ENCODE peak calls at places on chromosomes 1 and 21, in nine cellular contexts. E is SK-N-SH, S is NB4, X is WTC11, V is A549, Q is HCT116, U is H1, L is HepG2, T is K562. D is an unnamed sample.

GRCh38 chr21:40373760-40374159 is 473.2 kb downstream of the DSCAM start:
- DNase-seq in X (no peak), V (no peak), E (no peak), S (no peak), L (no peak), Q (no peak), U (no peak), T (no peak), D (no peak)

GRCh38 chr21:32777269-32777668 is 5.7 kb upstream of the PAXBP1 start:
- DNase-seq in L (no peak), T (no peak), V (no peak), S (no peak), Q (no peak), X (no peak), U (no peak), E (no peak), D (no peak)

GRCh38 chr1:178055779-178056471 is 38.0 kb upstream of the RASAL2 start:
- DNase-seq in X (no peak), V (peak; percentile 81), U (no peak), T (no peak), Q (peak; percentile 37), L (peak; percentile 81), S (peak; percentile 78), E (no peak), D (no peak)

GRCh38 chr1:11822091-11822490 is 16.1 kb downstream of the CLCN6 start:
- DNase-seq in U (no peak), T (no peak), V (no peak), E (no peak), Q (no peak), X (no peak), L (no peak), S (no peak), D (no peak)

GRCh38 chr1:163291461-163291860 is 30.3 kb upstream of the NUF2 start:
- DNase-seq in U (no peak), L (no peak), T (no peak), S (peak; percentile 2), X (no peak), Q (no peak), V (no peak), E (no peak), D (no peak)

GRCh38 chr1:211126622-211127021 is 7.3 kb downstream of the KCNH1 start:
- DNase-seq in S (no peak), L (no peak), U (no peak), V (no peak), Q (no peak), X (no peak), T (no peak), E (no peak), D (no peak)

GRCh38 chr1:219585837-219586465 is 27.0 kb downstream of the ZC3H11B start:
- DNase-seq in Q (no peak), V (no peak), L (no peak), E (no peak), X (no peak), S (no peak), U (no peak), T (no peak), D (no peak)

GRCh38 chr1:235952950-235953615 is 86.4 kb upstream of the LYST start:
- DNase-seq in X (no peak), T (no peak), V (no peak), S (peak; percentile 77), Q (no peak), E (no peak), L (no peak), U (no peak), D (no peak)

GRCh38 chr21:26043891-26044290 is 126.7 kb downstream of the APP start:
- DNase-seq in U (no peak), V (no peak), T (no peak), X (no peak), S (no peak), L (no peak), Q (no peak), E (no peak), D (no peak)

GRCh38 chr1:58971629-58972140 is 187.8 kb upstream of the JUN start:
- DNase-seq in L (peak; percentile 66), X (no peak), V (peak; percentile 19), S (no peak), Q (no peak), E (no peak), U (no peak), T (no peak), D (no peak)

GRCh38 chr1:203306970-203307541 is 1.7 kb downstream of the BTG2 start:
- DNase-seq in S (no peak), X (peak; percentile 37), E (no peak), U (no peak), Q (no peak), V (no peak), L (no peak), T (no peak), D (peak; percentile 42)

GRCh38 chr1:164748253-164748899 is 189.4 kb downstream of the PBX1 start:
- DNase-seq in U (no peak), V (peak; percentile 98), X (no peak), T (no peak), Q (peak; percentile 78), S (no peak), L (peak; percentile 10), E (no peak), D (peak; percentile 78)

GRCh38 chr21:17139696-17140095 is 373.1 kb upstream of the CXADR start:
- DNase-seq in S (peak; percentile 36), T (no peak), L (no peak), X (no peak), E (no peak), Q (no peak), V (no peak), U (no peak), D (peak; percentile 23)
- TF ChIP-seq MAX in S (no peak), T (no peak), L (no peak), X (no peak), E (no peak), Q (no peak), V (no peak), U (no peak), D (no peak)

DNA sequence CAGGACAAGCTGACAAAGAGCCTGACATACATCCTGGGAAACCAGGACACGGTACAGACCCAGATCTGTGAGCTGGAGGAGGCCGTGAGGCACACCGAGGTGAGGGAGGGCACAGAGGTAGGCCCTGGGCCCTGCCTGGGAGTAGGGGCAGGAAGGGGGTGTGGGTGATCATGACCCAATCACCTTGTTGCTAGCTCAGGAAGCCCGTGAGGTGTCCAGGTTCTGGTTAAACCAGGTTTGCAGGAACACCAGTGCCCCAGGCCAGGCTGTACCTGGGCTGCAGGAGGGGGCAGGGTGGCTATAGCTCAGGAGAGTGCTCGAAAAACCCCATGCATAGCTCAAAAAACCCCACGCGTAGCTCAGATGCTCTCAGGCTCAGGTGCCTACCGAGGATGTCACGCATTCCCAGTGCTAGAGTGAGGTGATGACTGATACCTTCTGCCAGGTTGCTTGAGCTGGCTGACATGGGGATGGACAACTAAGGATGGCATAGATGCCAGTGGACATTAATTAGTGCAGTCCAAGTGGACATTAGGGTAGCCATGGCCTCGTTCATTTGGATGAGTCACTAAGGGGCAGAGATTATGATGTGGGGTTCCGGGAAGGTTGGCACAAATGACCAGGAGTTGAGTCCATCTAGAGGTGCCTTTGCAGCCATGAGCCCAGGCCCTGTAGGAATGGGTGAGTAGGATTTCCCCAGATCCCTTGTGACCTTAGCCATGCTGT is 3.7 kb downstream of the TRIM46 start:
- DNase-seq in V (no peak), T (no peak), E (peak; percentile 14), Q (no peak), X (no peak), U (no peak), S (peak; percentile 1), L (no peak), D (no peak)
- TF ChIP-seq MAX in V (no peak), T (no peak), E (no peak), Q (no peak), X (no peak), U (no peak), S (no peak), L (no peak), D (no peak)

DNA sequence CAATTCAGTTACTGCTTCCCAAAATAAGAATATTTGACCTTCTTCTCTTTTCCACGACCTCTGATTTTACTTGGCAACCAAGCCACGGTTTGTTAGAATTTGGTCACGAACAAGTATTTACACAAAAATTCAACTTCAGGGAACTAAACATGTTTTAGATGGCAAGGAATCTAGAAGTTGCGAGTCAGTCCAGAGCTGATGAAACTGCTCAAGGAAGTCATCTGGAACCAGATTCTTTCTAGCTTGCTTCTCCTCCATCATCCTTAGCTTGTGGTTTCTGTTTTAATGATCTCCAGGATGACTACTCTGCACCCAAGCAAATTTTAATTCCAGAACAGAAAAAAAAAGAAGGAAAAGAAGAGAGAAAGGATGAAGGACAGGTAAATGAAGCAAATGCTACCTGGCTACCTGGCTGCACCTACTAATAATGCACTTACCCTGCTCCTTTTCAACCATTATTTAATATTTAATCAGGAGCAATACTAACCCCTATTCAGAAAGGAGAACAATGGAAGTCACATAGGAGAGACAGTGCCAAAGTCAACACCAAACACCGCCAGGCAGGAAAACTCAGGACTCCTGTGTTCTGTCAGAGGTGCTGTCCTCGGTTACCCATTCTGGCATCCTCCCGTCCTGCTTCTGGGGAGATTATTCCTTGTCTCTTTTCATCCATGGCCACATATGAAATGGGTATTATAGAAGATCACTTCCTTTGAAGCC is 54.2 kb upstream of the RGS7 start:
- DNase-seq in Q (no peak), U (no peak), S (no peak), V (no peak), X (no peak), E (no peak), T (no peak), L (no peak), D (peak; percentile 22)
- TF ChIP-seq MAX in Q (no peak), U (no peak), S (no peak), V (no peak), X (no peak), E (no peak), T (no peak), L (no peak), D (no peak)

GRCh38 chr1:234884701-234885100 is 243.9 kb downstream of the TOMM20 start:
- DNase-seq in Q (no peak), X (no peak), U (no peak), V (no peak), T (no peak), E (no peak), S (no peak), L (no peak), D (no peak)

GRCh38 chr1:234882898-234883297 is 245.7 kb downstream of the TOMM20 start:
- DNase-seq in V (no peak), Q (no peak), T (no peak), S (no peak), L (no peak), E (no peak), U (no peak), X (no peak), D (no peak)

GRCh38 chr1:234881893-234882771 is 246.5 kb downstream of the TOMM20 start:
- DNase-seq in X (no peak), L (no peak), U (no peak), E (peak; percentile 67), V (no peak), T (no peak), S (no peak), Q (no peak), D (no peak)

GRCh38 chr1:234885601-234886000 is 243.0 kb downstream of the TOMM20 start:
- DNase-seq in Q (no peak), T (no peak), L (no peak), U (no peak), V (no peak), E (no peak), S (no peak), X (no peak), D (no peak)

DNA sequence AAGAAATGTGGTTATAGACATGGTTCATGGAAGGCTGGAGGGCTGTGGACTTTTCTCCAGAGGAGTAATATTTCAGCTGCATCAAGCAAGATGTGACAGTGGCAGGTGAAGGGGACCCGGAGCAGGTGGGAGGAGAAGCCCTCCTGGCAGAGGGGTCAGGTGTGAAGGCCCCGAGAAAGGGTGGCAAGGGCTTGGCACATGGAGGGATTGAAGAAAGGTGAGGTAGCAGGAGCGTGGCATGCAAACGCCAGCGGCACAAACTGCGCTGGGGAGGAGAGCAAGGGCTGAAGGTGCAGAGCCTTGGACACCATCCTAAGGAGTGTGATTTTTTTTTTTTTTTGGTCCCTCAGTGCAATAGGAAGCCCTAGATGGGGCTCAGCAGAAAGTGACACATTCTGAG is 244.6 kb downstream of the TOMM20 start:
- DNase-seq in L (no peak), T (no peak), U (no peak), E (no peak), S (no peak), V (no peak), X (no peak), Q (no peak), D (no peak)
- TF ChIP-seq MAX in L (no peak), T (no peak), U (no peak), E (no peak), S (no peak), V (no peak), X (no peak), Q (no peak), D (no peak)